ENCODE peak calls at places on chromosomes 11 and 22, in five cellular contexts. M is mammary epithelial cell, P is aorta, F is IMR-90, L is body of pancreas. K is an unnamed sample. For H3K4me1, the result is how much of the 10 kb centered on the place peaks cover.

GRCh38 chr22:43230983-43231723 is 44.2 kb upstream of the TTLL12 start:
- DNase-seq in M (peak), P (no peak), F (peak), L (peak), K (peak)

GRCh38 chr22:35477911-35478582 is 62.6 kb upstream of the RASD2 start:
- DNase-seq in M (no peak), P (no peak), F (peak), L (peak), K (peak)

GRCh38 chr22:46381142-46381541 is 45.6 kb downstream of the TRMU start:
- DNase-seq in M (peak), P (no peak), F (peak), L (no peak), K (no peak)

GRCh38 chr11:15793032-15793996 is 563.0 kb downstream of the SOX6 start:
- DNase-seq in M (peak), P (no peak), F (peak), L (no peak), K (no peak)

GRCh38 chr22:43849731-43850130 is 12.6 kb downstream of the SULT4A1 start:
- DNase-seq in M (no peak), P (peak), F (no peak), L (no peak), K (no peak)

GRCh38 chr11:119742263-119742861 is 13.4 kb upstream of the NECTIN1 start:
- DNase-seq in M (no peak), P (peak), F (no peak), L (no peak), K (peak)

GRCh38 chr22:19579113-19579811 is 55.1 kb upstream of the CLDN5 start:
- DNase-seq in M (no peak), P (no peak), F (no peak), L (no peak), K (peak)

GRCh38 chr11:15627560-15627959 is 512.8 kb downstream of the INSC start:
- DNase-seq in M (peak), P (no peak), F (peak), L (no peak), K (no peak)

GRCh38 chr11:59173080-59173963 is 1.4 kb downstream of the DTX4 start:
- DNase-seq in M (peak), P (peak), F (peak), L (peak), K (peak)

GRCh38 chr11:102560555-102561011 is 30.0 kb upstream of the MMP7 start:
- DNase-seq in M (peak), P (no peak), F (peak), L (no peak), K (peak)

GRCh38 chr11:32137263-32137662 is 46.4 kb downstream of the RCN1 start:
- DNase-seq in M (peak), P (no peak), F (peak), L (no peak), K (peak)

GRCh38 chr11:47498149-47498548 is 49.2 kb upstream of the RAPSN start:
- DNase-seq in M (no peak), P (no peak), F (no peak), L (no peak), K (no peak)
- H3K4me1 ChIP-seq in M (under half), P (under half), F (under half), L (under half), K (half or more)

DNA sequence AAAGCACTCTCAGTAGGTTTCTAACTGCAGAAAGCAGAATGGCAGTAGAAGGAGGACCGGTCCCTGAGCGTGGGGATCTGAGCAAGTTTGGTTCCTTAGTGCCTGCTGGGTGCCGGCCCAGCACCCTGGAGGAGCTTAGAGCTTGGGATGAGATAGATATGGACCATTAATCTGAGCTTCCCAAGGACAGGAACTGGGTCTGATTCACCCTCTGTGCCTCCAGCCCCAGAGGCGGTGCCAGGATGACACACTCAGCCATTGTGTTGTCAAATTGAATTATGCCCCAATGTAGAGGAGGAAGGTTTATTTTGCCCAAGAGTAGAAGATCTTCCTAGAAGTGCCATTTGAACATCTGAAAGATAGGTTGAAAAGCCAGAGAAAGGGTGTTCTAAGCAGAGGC is 4.3 kb downstream of the ZC3H7B start:
- DNase-seq in M (peak), P (no peak), F (peak), L (no peak), K (peak)
- H3K27ac ChIP-seq in M (no peak), P (no peak), F (peak), L (no peak), K (peak)

GRCh38 chr11:829116-829945 is 1.6 kb downstream of the CRACR2B start:
- DNase-seq in M (no peak), P (no peak), F (no peak), L (no peak), K (no peak)
- H3K4me1 ChIP-seq in M (under half), P (under half), F (under half), L (half or more), K (under half)

GRCh38 chr11:6609502-6610015 is 2.5 kb downstream of the TAF10 start:
- DNase-seq in M (no peak), P (no peak), F (no peak), L (no peak), K (no peak)
- H3K27ac ChIP-seq in M (no peak), P (no peak), F (peak), L (peak), K (no peak)

DNA sequence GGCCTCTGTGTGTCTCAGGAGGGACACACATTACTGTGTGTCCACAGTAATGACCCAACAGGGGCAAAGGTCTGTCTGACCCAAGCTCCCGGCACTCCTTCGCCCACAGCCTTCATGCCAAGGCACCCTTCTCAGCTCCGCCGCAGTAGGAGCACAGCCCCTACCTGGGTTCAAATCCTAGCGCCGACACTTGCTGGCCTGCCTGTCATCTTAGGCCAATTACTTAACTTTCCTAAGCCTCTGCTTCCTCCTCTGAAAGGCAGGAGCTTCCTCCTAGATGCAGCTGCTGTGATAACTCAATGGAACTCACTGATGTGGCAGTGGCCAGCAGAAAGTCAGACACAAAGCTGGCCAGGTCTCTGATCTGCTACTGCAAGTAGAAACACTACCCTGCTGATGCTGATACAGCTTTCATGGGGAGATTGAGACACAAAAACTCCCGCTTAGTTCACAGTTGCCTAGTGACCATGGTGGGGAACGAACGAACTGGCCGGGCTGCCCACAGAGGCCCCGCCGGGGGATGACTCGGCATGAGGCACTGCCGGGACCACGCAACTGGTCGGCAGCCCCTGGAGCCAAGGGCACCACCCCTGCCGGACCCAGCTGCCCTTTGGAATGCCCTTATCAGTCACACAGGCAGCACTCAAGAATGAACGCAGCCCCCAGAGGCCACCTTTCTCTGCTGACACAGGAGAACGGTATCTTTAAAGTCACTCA is 8.1 kb downstream of the EHD1 start:
- DNase-seq in M (peak), P (peak), F (peak), L (no peak), K (no peak)
- H3K4me1 ChIP-seq in M (half or more), P (under half), F (under half), L (under half), K (under half)

GRCh38 chr22:29713156-29713715 is 6.6 kb upstream of the CABP7 start:
- DNase-seq in M (no peak), P (no peak), F (no peak), L (no peak), K (no peak)
- H3K27ac ChIP-seq in M (no peak), P (no peak), F (no peak), L (no peak), K (no peak)